ENCODE peak calls at places on chromosome 5, in ten cellular contexts. O is brain microvascular endothelial cell; J is cardiac muscle cell; B is tibial nerve; S is AG04450; T is HCT116; M is CD4-positive, alpha-beta T cell; Y is heart right ventricle; E is RWPE1; C is HL-60. W is an unnamed sample.

GRCh38 chr5:44681906-44682305 is 126.8 kb upstream of the MRPS30 start:
- DNase-seq in M (no peak), J (no peak), B (no peak), Y (no peak), O (no peak), E (no peak), S (no peak), T (no peak), C (no peak), W (no peak)

GRCh38 chr5:175692235-175692995 is 34.5 kb downstream of the HRH2 start:
- DNase-seq in E (no peak), B (no peak), S (no peak), O (no peak), C (no peak), M (no peak), T (no peak), Y (no peak), J (no peak), W (no peak)

GRCh38 chr5:140398379-140398811 is 3.2 kb upstream of the ANKHD1 start:
- DNase-seq in O (no peak), B (no peak), C (no peak), S (no peak), Y (no peak), M (no peak), E (peak; percentile 75), T (no peak), J (no peak), W (no peak)

GRCh38 chr5:55694152-55694830 is 17.8 kb downstream of the SLC38A9 start:
- DNase-seq in M (no peak), O (no peak), B (no peak), J (peak; percentile 19), C (no peak), S (no peak), E (peak; percentile 21), T (peak; percentile 48), Y (no peak), W (peak; percentile 51)

GRCh38 chr5:137398751-137399150 is 100.4 kb downstream of the SPOCK1 start:
- DNase-seq in T (no peak), B (no peak), S (no peak), J (no peak), C (no peak), M (no peak), O (no peak), E (no peak), Y (no peak), W (no peak)

GRCh38 chr5:68479524-68479923 is 264.0 kb downstream of the PIK3R1 start:
- DNase-seq in S (no peak), B (no peak), Y (no peak), J (no peak), O (no peak), C (no peak), M (no peak), T (no peak), E (no peak), W (no peak)

GRCh38 chr5:153552886-153553285 is 62.4 kb downstream of the GRIA1 start:
- DNase-seq in Y (no peak), J (no peak), C (no peak), B (no peak), T (no peak), M (no peak), O (no peak), E (no peak), S (no peak), W (no peak)

GRCh38 chr5:37777472-37778135 is 62.2 kb downstream of the GDNF start:
- DNase-seq in M (no peak), Y (no peak), C (peak; percentile 17), J (no peak), E (no peak), B (no peak), S (no peak), O (peak; percentile 27), T (no peak), W (no peak)

GRCh38 chr5:55869847-55870246 is 18.7 kb downstream of the IL31RA start:
- DNase-seq in E (no peak), O (no peak), T (no peak), C (no peak), M (no peak), Y (no peak), J (no peak), B (no peak), S (no peak), W (no peak)

DNA sequence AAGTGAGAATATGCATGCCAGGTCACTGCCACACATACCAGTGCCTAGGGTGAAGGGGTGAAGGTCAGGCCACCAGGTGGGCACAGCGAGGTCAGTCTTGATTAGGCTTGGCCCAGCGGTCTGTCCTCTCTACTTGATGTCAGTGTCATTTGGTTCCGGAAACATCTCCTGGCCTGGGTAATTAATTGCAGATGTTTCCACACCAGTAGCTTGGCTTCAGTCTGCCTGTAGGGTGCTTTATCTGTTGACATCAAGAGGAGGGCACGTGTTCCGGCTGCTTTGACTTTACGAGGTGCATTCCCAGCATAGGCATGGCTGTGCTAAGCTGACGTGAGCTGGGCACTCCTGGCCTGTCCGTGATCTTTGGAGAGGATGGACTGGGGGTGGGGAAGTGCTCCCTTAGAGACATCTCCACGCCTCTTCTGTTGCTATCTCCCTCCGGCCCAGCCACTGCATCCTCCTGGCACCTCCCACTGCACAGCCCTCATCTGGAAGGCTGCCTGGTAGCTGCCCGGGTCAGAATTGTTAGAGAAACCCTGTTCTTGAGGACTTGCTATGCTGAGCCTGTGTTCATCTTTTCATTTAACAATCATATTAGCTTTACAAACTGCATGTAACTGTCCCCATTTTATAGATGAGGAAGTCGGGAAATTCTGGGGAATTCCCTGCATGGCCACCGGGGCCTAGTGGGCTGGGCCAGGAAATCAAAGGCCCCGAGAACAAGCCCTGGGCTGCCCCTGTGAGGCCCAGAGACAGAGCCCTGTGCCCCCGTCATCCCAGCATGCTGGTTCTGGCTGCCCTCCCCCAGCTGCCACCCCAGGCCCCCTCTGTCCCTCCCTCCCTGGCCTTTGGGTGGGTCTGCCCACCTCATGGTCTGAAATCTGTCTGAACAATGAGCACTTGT is 29.1 kb downstream of the JADE2 start:
- DNase-seq in Y (peak; percentile 72), E (peak; percentile 47), J (no peak), M (peak; percentile 20), B (peak; percentile 42), S (peak; percentile 48), T (no peak), C (no peak), O (peak; percentile 85), W (peak; percentile 35)
- H3K27ac ChIP-seq in Y (peak overlapping the region; percentile 92), E (peak overlapping the region; percentile 72), J (no peak overlapping the region), M (peak overlapping the region; percentile 77), B (peak overlapping the region; percentile 84), S (peak overlapping the region; percentile 75), T (peak overlapping the region; percentile 26), C (no peak overlapping the region), O (peak overlapping the region; percentile 34), W (no peak overlapping the region)

GRCh38 chr5:138981606-138982005 is 106.5 kb upstream of the LRRTM2 start:
- DNase-seq in J (no peak), E (no peak), O (no peak), Y (no peak), T (no peak), M (no peak), C (no peak), B (no peak), S (no peak), W (no peak)
- H3K27ac ChIP-seq in J (no peak overlapping the region), E (no peak overlapping the region), O (peak overlapping the region; percentile 42), Y (no peak overlapping the region), T (no peak overlapping the region), M (no peak overlapping the region), C (no peak overlapping the region), B (no peak overlapping the region), S (no peak overlapping the region), W (no peak overlapping the region)

GRCh38 chr5:126373621-126374416 is 49.4 kb upstream of the GRAMD2B start:
- DNase-seq in T (no peak), M (no peak), O (peak; percentile 69), J (no peak), E (no peak), S (no peak), Y (no peak), C (no peak), B (no peak), W (no peak)

GRCh38 chr5:126369083-126369482 is 54.1 kb upstream of the GRAMD2B start:
- DNase-seq in Y (no peak), B (no peak), O (no peak), E (no peak), T (no peak), S (no peak), C (no peak), M (no peak), J (no peak), W (no peak)

GRCh38 chr5:126368239-126368812 is 54.9 kb upstream of the GRAMD2B start:
- DNase-seq in S (no peak), J (no peak), B (no peak), M (no peak), Y (no peak), O (no peak), C (no peak), E (peak; percentile 91), T (no peak), W (no peak)

GRCh38 chr5:126370796-126371718 is 52.2 kb upstream of the GRAMD2B start:
- DNase-seq in M (no peak), S (no peak), E (peak; percentile 44), J (no peak), Y (no peak), B (no peak), C (no peak), T (no peak), O (no peak), W (no peak)

DNA sequence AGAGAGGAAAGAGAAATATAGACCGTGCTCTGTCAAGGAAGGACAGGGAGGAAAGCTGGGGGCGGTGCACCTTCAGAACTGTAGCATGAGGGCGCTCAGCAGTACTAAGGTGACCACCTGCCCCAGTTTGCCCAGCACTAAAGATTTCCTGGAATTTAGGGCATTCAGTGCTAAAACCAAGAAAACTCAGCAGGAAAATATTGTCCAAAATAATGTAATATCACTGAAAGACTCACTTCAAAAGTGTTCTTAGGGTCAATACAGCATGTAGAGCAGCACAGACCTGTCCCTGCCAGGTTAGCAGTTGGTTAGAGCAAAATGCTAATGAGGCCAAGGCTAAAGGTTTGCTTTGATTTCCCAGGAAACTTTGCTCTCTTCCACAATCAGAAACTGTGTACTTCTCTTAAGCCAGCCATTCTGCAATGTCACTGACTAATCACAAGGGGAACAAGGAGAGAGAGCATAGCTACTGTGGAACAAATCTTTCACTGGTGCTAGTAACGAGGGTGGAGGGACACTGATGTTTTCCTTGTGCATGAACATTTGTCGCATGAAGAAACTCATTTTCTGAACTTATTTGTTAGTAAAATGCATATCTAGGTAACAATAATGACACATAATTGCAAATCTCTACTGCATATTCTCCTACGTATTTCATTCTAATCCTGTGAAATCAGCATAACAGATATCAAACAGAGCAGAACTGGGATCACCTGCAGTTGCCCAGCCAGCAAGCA is 53.0 kb upstream of the GRAMD2B start:
- DNase-seq in E (no peak), B (no peak), C (no peak), M (no peak), T (no peak), J (peak; percentile 20), S (no peak), Y (no peak), O (no peak), W (no peak)
- H3K27ac ChIP-seq in E (no peak overlapping the region), B (no peak overlapping the region), C (no peak overlapping the region), M (no peak overlapping the region), T (no peak overlapping the region), J (peak overlapping the region; percentile 55), S (no peak overlapping the region), Y (no peak overlapping the region), O (no peak overlapping the region), W (no peak overlapping the region)

DNA sequence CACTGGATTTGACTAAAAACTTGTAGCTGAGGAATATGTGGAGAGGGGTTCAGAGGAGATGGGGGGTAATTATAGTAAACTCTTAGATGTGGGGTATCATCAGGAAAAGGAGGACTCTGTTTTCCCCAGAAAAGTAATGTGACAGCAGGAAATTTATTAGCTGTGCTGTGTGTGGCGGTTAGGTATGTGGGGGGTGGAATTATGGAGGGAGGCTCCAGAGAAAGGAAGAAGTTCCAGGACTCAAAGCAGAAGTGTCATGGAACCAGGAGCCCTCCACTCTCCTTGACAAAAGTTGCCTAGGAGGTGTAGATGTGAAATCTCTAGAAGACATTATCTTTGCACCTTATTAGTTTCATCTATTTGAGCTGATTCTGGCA is 18.0 kb downstream of the NR2F1 start:
- DNase-seq in J (no peak), T (no peak), O (no peak), M (no peak), C (no peak), B (no peak), S (no peak), Y (no peak), E (no peak), W (no peak)
- H3K27ac ChIP-seq in J (no peak overlapping the region), T (no peak overlapping the region), O (peak overlapping the region; percentile 66), M (no peak overlapping the region), C (no peak overlapping the region), B (peak overlapping the region; percentile 94), S (peak overlapping the region; percentile 33), Y (no peak overlapping the region), E (no peak overlapping the region), W (no peak overlapping the region)